ENCODE peak calls at places on chromosomes 1 and 21, in nine cellular contexts. N is upper lobe of left lung, Q is fibroblast of lung, A is stomach, E is esophagus squamous epithelium, P is WERI-Rb-1, X is psoas muscle, V is esophagus muscularis mucosa, F is body of pancreas. O is an unnamed sample. For H3K36me3, the result is how much of the 10 kb centered on the place peaks cover.

GRCh38 chr21:21232320-21232719 is 234.1 kb downstream of the NCAM2 start:
- DNase-seq in P (peak), F (no peak), X (no peak), A (no peak), N (no peak), Q (peak), E (no peak), V (no peak), O (no peak)

GRCh38 chr1:206979379-206980043 is 9.3 kb upstream of the FCAMR start:
- DNase-seq in Q (peak), X (no peak), V (no peak), F (peak), A (no peak), P (peak), N (peak), E (no peak), O (no peak)

GRCh38 chr1:94873520-94874351 is 53.2 kb downstream of the CNN3 start:
- DNase-seq in V (no peak), P (peak), N (no peak), E (no peak), Q (peak), X (no peak), A (no peak), F (no peak), O (no peak)

GRCh38 chr1:184724843-184725242 is 29.8 kb downstream of the EDEM3 start:
- DNase-seq in V (no peak), E (no peak), Q (no peak), F (no peak), P (no peak), X (no peak), N (no peak), A (no peak), O (no peak)

GRCh38 chr1:116218922-116219321 is 107.7 kb downstream of the MAB21L3 start:
- DNase-seq in A (peak), Q (no peak), X (no peak), P (peak), V (no peak), F (peak), N (peak), E (no peak), O (no peak)

GRCh38 chr1:150807674-150808073 is 386 bp downstream of the CTSK start:
- DNase-seq in V (no peak), X (no peak), E (no peak), N (no peak), P (no peak), A (no peak), Q (peak), F (no peak), O (no peak)

GRCh38 chr1:44808938-44809917 is 905 bp downstream of the BTBD19 start:
- DNase-seq in E (peak), X (peak), N (peak), Q (peak), F (peak), A (peak), V (no peak), P (no peak), O (peak)

GRCh38 chr1:161725888-161726630 is 4.7 kb downstream of the FCRLB start:
- DNase-seq in V (no peak), X (peak), F (peak), E (no peak), N (peak), Q (peak), A (peak), P (peak), O (peak)

GRCh38 chr21:35203093-35204021 is 154.3 kb upstream of the RUNX1 start:
- DNase-seq in N (no peak), F (no peak), P (no peak), E (no peak), X (peak), Q (peak), V (no peak), A (no peak), O (no peak)

GRCh38 chr1:228154021-228154684 is 4.4 kb downstream of the GJC2 start:
- DNase-seq in X (no peak), F (no peak), V (no peak), Q (no peak), P (no peak), N (no peak), A (no peak), E (no peak), O (no peak)

GRCh38 chr1:227548448-227548847 is 14.9 kb upstream of the ZNF678 start:
- DNase-seq in Q (no peak), X (no peak), P (no peak), E (no peak), F (no peak), N (no peak), V (no peak), A (no peak), O (no peak)

GRCh38 chr1:170310014-170310405 is 164.3 kb downstream of the NTMT2 start:
- DNase-seq in P (no peak), A (no peak), F (no peak), V (no peak), Q (no peak), N (no peak), X (no peak), E (no peak), O (no peak)

GRCh38 chr1:174791863-174792262 is 207.9 kb upstream of the CACYBP start:
- DNase-seq in E (no peak), X (no peak), F (no peak), N (no peak), A (no peak), P (peak), V (no peak), Q (no peak), O (no peak)

GRCh38 chr21:42706765-42707164 is 53.3 kb downstream of the PDE9A start:
- DNase-seq in E (no peak), N (no peak), V (no peak), X (no peak), F (no peak), Q (no peak), P (no peak), A (no peak), O (no peak)

GRCh38 chr1:225654277-225654597 is 1.3 kb upstream of the ENAH start:
- DNase-seq in A (no peak), N (no peak), Q (no peak), F (no peak), E (no peak), X (no peak), V (no peak), P (no peak), O (no peak)

GRCh38 chr1:206713070-206713469 is 28.4 kb downstream of the MAPKAPK2 start:
- DNase-seq in Q (no peak), X (no peak), A (no peak), E (no peak), F (no peak), P (no peak), N (no peak), V (no peak), O (no peak)

GRCh38 chr1:2258122-2258812 is 30.1 kb downstream of the SKI start:
- DNase-seq in F (no peak), Q (no peak), E (no peak), A (no peak), X (no peak), N (no peak), P (no peak), V (no peak), O (no peak)

GRCh38 chr1:239308701-239309333 is 77.6 kb upstream of the CHRM3 start:
- DNase-seq in E (no peak), F (peak), N (peak), P (peak), X (no peak), Q (no peak), A (peak), V (no peak), O (peak)

GRCh38 chr1:24236170-24237045 is 49.3 kb upstream of the IFNLR1 start:
- DNase-seq in V (no peak), F (peak), A (peak), E (no peak), Q (peak), X (no peak), P (no peak), N (peak), O (no peak)

GRCh38 chr1:100622037-100622436 is 84.1 kb downstream of the GPR88 start:
- DNase-seq in A (no peak), P (no peak), X (no peak), N (no peak), V (no peak), E (no peak), Q (peak), F (peak), O (no peak)

GRCh38 chr1:93979718-93980319 is 70.6 kb upstream of the GCLM start:
- DNase-seq in P (peak), N (no peak), Q (peak), X (no peak), E (no peak), V (no peak), F (peak), A (no peak), O (peak)

GRCh38 chr1:157992813-157993178 is 649 bp upstream of the KIRREL1 start:
- DNase-seq in V (no peak), A (no peak), X (no peak), E (no peak), Q (no peak), F (no peak), P (no peak), N (no peak), O (no peak)

GRCh38 chr1:157995575-157996169 is 2.2 kb downstream of the KIRREL1 start:
- DNase-seq in F (no peak), Q (no peak), A (no peak), E (no peak), P (no peak), X (no peak), N (no peak), V (no peak), O (no peak)

GRCh38 chr1:157994704-157995540 is 1.5 kb downstream of the KIRREL1 start:
- DNase-seq in E (no peak), X (peak), V (no peak), F (no peak), N (no peak), P (no peak), A (no peak), Q (peak), O (no peak)

GRCh38 chr1:157993179-157994080 is at the start of gene KIRREL1:
- DNase-seq in Q (peak), N (peak), A (peak), P (peak), V (no peak), F (peak), X (peak), E (no peak), O (peak)

GRCh38 chr1:157994081-157994581 is 686 bp downstream of the KIRREL1 start:
- DNase-seq in X (peak), A (no peak), N (no peak), E (no peak), F (no peak), V (no peak), Q (no peak), P (peak), O (no peak)
- TF ChIP-seq CTCF in X (no peak), A (peak), N (no peak), E (no peak), F (no peak), V (no peak), Q (peak), P (peak), O (no peak)

GRCh38 chr1:8506447-8506846 is 188.5 kb downstream of the SLC45A1 start:
- DNase-seq in P (no peak), A (no peak), V (no peak), X (no peak), Q (no peak), N (no peak), F (no peak), E (no peak), O (no peak)

GRCh38 chr1:8509579-8509978 is 191.7 kb downstream of the SLC45A1 start:
- DNase-seq in Q (no peak), N (no peak), E (no peak), V (no peak), F (no peak), X (no peak), A (no peak), P (no peak), O (no peak)

GRCh38 chr1:8503842-8504241 is 185.9 kb downstream of the SLC45A1 start:
- DNase-seq in A (no peak), E (no peak), P (no peak), Q (no peak), F (no peak), N (no peak), X (no peak), V (no peak), O (no peak)

GRCh38 chr1:8510041-8510823 is 192.3 kb downstream of the SLC45A1 start:
- DNase-seq in E (no peak), V (no peak), Q (peak), F (peak), X (no peak), N (no peak), P (no peak), A (no peak), O (no peak)

DNA sequence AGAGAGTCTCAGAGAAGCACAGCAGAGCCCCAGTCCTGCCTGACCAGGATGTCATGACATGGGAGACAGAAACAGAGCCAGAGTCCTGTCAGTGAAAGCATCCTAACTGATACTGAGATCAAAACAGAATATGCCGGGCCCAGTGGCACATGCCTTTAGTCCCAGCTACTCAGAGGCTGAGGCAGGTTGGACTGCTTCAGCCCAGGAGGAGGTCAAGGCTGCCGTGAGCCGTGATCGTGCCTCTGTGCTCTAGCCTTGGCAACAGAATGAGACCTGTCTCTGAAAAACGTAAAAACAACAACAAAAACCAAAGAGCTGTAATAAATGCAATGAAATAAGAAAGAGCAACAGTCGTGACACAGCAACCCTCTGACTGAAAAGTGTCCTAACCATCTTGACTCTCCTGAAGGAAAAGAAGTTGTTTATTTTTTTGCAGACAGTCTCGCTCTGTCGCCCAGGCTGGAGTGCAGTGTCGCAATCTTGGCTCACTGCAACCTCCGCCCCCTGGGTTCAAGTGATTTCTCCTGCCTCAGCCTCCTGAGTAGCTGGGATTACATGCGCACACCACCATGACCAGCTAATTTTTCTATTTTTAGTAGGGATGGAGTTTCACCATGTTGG is 189.2 kb downstream of the SLC45A1 start:
- DNase-seq in X (no peak), P (no peak), E (no peak), Q (no peak), N (no peak), A (no peak), F (no peak), V (no peak), O (no peak)
- H3K36me3 ChIP-seq in X (under half), P (half or more), E (under half), Q (under half), N (under half), A (under half), F (under half), V (under half), O (under half)

DNA sequence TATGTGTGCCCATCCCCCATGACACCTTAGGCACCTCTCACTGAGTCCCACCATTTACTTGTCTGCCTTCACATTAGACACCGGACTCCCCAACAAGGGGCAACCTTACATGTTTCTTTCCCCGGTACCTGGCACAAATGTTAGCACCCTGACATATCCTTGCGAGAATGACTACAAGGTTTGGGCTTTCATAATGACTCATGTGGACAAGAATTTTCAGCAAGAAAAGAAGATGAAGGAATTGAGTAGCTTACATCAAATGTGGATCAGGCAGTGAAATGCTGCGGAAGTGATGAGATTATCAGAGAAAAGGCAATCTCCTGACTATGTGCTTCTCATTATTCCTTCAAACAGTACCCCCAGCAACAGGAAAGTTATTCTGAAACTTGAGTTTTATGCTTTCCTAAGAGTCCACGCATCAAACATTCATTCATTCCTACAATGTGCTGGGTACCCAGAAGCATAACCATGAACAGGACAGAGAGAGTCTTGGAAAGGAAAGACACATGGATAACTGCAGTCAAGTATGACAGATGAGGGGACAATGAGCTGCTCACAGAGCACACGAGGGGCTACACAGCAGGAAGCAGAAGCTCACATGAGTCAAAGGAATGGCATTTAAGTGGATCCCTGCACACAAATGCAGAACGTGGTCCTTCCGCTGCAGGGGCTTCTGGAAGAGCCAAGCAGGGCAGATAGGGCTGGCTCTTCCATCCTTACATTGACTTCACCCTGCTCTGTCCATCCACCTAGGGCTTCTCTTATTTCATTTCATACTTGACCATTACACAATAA is 112.1 kb downstream of the PCNX2 start:
- DNase-seq in A (no peak), P (no peak), F (no peak), Q (no peak), V (no peak), X (no peak), N (no peak), E (no peak), O (no peak)
- H3K27ac ChIP-seq in A (no peak), P (no peak), F (no peak), Q (no peak), V (no peak), X (no peak), N (no peak), E (no peak), O (no peak)

GRCh38 chr1:53593758-53594380 is 134.7 kb downstream of the DMRTB1 start:
- DNase-seq in N (peak), V (no peak), F (no peak), X (no peak), Q (peak), P (peak), E (no peak), A (peak), O (no peak)
- TF ChIP-seq CTCF in N (peak), V (no peak), F (peak), X (peak), Q (no peak), P (peak), E (no peak), A (no peak), O (peak)

GRCh38 chr1:27593341-27594326 is 10.3 kb downstream of the AHDC1 start:
- DNase-seq in F (no peak), Q (no peak), E (no peak), X (no peak), V (no peak), P (peak), A (no peak), N (no peak), O (no peak)

GRCh38 chr1:27591622-27592021 is 12.3 kb downstream of the AHDC1 start:
- DNase-seq in V (no peak), E (no peak), F (no peak), A (no peak), P (no peak), X (no peak), Q (peak), N (no peak), O (no peak)

GRCh38 chr1:27590917-27591508 is 12.9 kb downstream of the AHDC1 start:
- DNase-seq in A (no peak), E (no peak), V (no peak), Q (no peak), P (no peak), F (no peak), N (no peak), X (no peak), O (peak)

GRCh38 chr1:27592191-27592590 is 11.8 kb downstream of the AHDC1 start:
- DNase-seq in Q (no peak), X (no peak), A (no peak), P (peak), E (no peak), N (no peak), V (no peak), F (no peak), O (no peak)

GRCh38 chr1:27592600-27593340 is 11.2 kb downstream of the AHDC1 start:
- DNase-seq in P (peak), Q (no peak), X (no peak), F (no peak), A (no peak), V (no peak), E (no peak), N (no peak), O (no peak)
- H3K36me3 ChIP-seq in P (under half), Q (under half), X (under half), F (under half), A (under half), V (under half), E (half or more), N (under half), O (under half)

O was measured in colonic mucosa.